ENCODE peak calls at places on chromosomes 11 and 22, in seven cellular contexts. D is activated CD8-positive, alpha-beta T cell treated with anti-CD3 and anti-CD28 coated beads for 36 hours; T is naive thymus-derived CD8-positive, alpha-beta T cell; I is pancreas; Q is lower lobe of right lung; U is left lung; Y is stimulated activated effector memory CD8-positive, alpha-beta T cell treated with anti-CD3 and anti-CD28 coated beads, Interleukin-12 subunit alpha, Interleukin-12 subunit beta, amount 100 ng/mL, for 72 hours. J is an unnamed sample.

GRCh38 chr22:20514658-20515406 is 7.4 kb downstream of the MED15 start:
- ATAC-seq in D (peak; percentile 35), T (no peak), I (no peak), Q (no peak), U (peak; percentile 24), Y (peak; percentile 83), J (no peak)

GRCh38 chr11:61445535-61445934 is 15.6 kb downstream of the SDHAF2 start:
- ATAC-seq in D (no peak), T (no peak), I (no peak), Q (no peak), U (no peak), Y (no peak), J (no peak)

GRCh38 chr22:24145446-24146189 is 35.7 kb upstream of the SUSD2 start:
- ATAC-seq in D (no peak), T (no peak), I (no peak), Q (no peak), U (peak; percentile 64), Y (no peak), J (no peak)

GRCh38 chr11:116885951-116886629 is 48.7 kb upstream of the APOA1 start:
- ATAC-seq in D (no peak), T (no peak), I (peak; percentile 73), Q (no peak), U (peak; percentile 30), Y (no peak), J (no peak)

GRCh38 chr22:17962168-17962567 is 62.2 kb downstream of the MICAL3 start:
- ATAC-seq in D (no peak), T (no peak), I (no peak), Q (no peak), U (no peak), Y (no peak), J (no peak)

GRCh38 chr11:94694309-94695060 is 73.7 kb upstream of the AMOTL1 start:
- ATAC-seq in D (no peak), T (no peak), I (no peak), Q (no peak), U (no peak), Y (no peak), J (no peak)

GRCh38 chr22:43293661-43294392 is 49.3 kb downstream of the SCUBE1 start:
- ATAC-seq in D (no peak), T (no peak), I (no peak), Q (peak; percentile 42), U (peak; percentile 11), Y (no peak), J (no peak)

GRCh38 chr11:63764712-63765631 is 3.6 kb downstream of the ZFTA start:
- ATAC-seq in D (no peak), T (no peak), I (peak; percentile 46), Q (no peak), U (no peak), Y (no peak), J (no peak)

GRCh38 chr22:36913431-36914382 is at the start of gene CSF2RB:
- ATAC-seq in D (no peak), T (no peak), I (no peak), Q (peak; percentile 92), U (peak; percentile 88), Y (no peak), J (peak; percentile 93)

GRCh38 chr11:77495526-77495925 is 21.6 kb upstream of the PAK1 start:
- ATAC-seq in D (no peak), T (no peak), I (no peak), Q (no peak), U (no peak), Y (no peak), J (no peak)

GRCh38 chr11:46597155-46597554 is 3.3 kb upstream of the AMBRA1 start:
- ATAC-seq in D (no peak), T (no peak), I (no peak), Q (no peak), U (no peak), Y (no peak), J (no peak)

GRCh38 chr11:96013459-96014213 is 89.7 kb upstream of the MTMR2 start:
- ATAC-seq in D (peak; percentile 17), T (peak; percentile 22), I (no peak), Q (peak; percentile 5), U (no peak), Y (peak; percentile 20), J (no peak)

GRCh38 chr11:31131760-31132159 is 237.8 kb downstream of the DCDC1 start:
- ATAC-seq in D (no peak), T (no peak), I (no peak), Q (no peak), U (no peak), Y (no peak), J (no peak)

J was measured in stimulated activated memory B cell treated with anti-CD40 and anti-IgM and Interleukin-4, amounts not matched to agents 10 μg/mL and 1 μg/mL and 100 μg/mL, for 72 hours.